ENCODE peak calls at places on chromosomes 2 and 18, in five cellular contexts. C, A, I, B and T are unnamed samples.

GRCh38 chr2:176491172-176491904 is 222.1 kb downstream of the MTX2 start:
- DNase-seq in C (no peak), A (peak; percentile 100), I (no peak), B (peak; percentile 58), T (peak; percentile 99)

GRCh38 chr2:120324926-120325325 is 21.0 kb upstream of the INHBB start:
- DNase-seq in C (no peak), A (no peak), I (no peak), B (no peak), T (no peak)

GRCh38 chr2:170747921-170748320 is 22.3 kb upstream of the ERICH2 start:
- DNase-seq in C (no peak), A (peak; percentile 21), I (no peak), B (no peak), T (no peak)

GRCh38 chr2:54471221-54471711 is 15.1 kb downstream of the SPTBN1 start:
- DNase-seq in C (no peak), A (peak; percentile 69), I (no peak), B (no peak), T (peak; percentile 52)

GRCh38 chr18:62744076-62744705 is 28.9 kb downstream of the PHLPP1 start:
- DNase-seq in C (no peak), A (no peak), I (no peak), B (no peak), T (peak; percentile 17)

GRCh38 chr2:134466141-134466540 is 212.3 kb downstream of the MGAT5 start:
- DNase-seq in C (no peak), A (peak; percentile 7), I (no peak), B (no peak), T (no peak)

GRCh38 chr2:231684314-231685223 is 23.8 kb upstream of the PTMA start:
- DNase-seq in C (no peak), A (no peak), I (no peak), B (peak; percentile 66), T (no peak)

GRCh38 chr2:202815548-202816420 is 55.8 kb downstream of the ICA1L start:
- DNase-seq in C (no peak), A (no peak), I (no peak), B (no peak), T (no peak)

GRCh38 chr2:43114210-43114609 is 112.2 kb downstream of the ZFP36L2 start:
- DNase-seq in C (no peak), A (no peak), I (no peak), B (no peak), T (no peak)

GRCh38 chr2:122191331-122191730 is 435.9 kb downstream of the TSN start:
- DNase-seq in C (no peak), A (no peak), I (no peak), B (no peak), T (no peak)

GRCh38 chr2:128293426-128293755 is 25.3 kb downstream of the HS6ST1 start:
- DNase-seq in C (no peak), A (no peak), I (no peak), B (no peak), T (no peak)

GRCh38 chr2:9547272-9547991 is 8.2 kb downstream of the ADAM17 start:
- DNase-seq in C (no peak), A (no peak), I (no peak), B (no peak), T (no peak)

DNA sequence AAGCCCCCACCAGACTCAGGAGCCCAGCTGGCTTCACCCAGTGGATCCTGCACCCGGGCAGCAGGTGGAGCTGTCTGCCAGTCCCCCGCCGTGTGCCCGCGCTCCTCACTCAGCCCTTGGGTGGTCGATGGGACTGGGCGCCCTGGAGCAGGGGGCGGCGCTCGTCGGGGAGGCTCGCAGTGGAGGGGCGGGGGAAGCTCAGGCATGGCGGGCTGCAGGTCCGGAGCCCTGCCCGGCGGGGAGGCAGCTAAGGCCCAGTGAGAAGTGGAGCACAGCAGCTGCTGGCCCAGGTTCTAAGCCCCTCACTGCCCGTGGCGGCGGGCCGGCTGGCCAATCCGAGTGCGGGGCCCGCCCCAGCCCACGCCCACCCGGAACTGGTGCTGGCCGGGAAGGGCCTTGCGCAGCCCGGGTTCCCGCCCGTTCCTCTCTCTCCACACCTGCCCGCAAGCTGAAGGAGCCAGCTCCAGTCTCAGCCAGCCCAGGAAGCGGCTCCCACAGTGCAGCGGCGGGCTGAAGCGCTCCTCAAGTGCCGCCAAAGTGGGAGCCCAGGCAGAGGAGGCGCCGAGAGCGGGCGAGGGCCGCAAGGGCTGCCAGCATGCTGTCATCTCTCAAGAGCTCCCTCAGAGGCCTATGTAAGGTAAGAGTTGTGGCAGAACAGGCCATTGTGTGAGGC is 1307.8 kb upstream of the TMEFF2 start:
- DNase-seq in C (no peak), A (no peak), I (no peak), B (no peak), T (no peak)
- TF ChIP-seq CTCF in C (no peak), A (no peak), I (no peak), B (no peak), T (no peak)

DNA sequence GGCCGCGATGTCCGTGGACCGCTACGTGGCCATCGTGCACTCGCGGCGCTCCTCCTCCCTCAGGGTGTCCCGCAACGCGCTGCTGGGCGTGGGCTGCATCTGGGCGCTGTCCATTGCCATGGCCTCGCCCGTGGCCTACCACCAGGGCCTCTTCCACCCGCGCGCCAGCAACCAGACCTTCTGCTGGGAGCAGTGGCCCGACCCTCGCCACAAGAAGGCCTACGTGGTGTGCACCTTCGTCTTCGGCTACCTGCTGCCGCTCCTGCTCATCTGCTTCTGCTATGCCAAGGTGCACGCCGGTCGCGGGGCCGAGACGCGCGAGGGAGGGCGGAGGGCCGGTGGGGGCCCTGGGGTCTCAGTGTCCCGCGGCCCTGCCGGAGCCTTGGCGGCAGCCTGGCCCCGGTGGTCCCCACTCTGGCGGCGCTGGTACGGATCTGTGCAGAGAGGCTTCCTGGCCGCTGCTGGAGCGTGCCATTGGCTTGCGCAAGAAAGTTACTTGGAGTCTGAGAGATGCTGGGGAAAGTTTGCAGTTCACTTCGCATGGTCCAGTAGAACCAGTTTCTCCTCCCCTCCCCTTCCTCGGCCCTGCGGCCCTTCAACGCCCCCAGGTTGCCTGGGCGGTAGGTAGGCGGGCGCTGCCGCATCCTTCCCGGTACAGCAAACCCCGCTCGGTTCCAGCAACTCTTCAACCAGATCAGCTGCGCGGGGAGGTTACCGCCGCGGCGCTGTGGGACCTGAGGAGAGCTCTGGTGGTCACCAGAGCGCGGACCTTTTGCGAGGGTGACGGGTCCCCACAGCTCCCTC is 1.5 kb downstream of the GALR1 start:
- DNase-seq in C (no peak), A (no peak), I (no peak), B (no peak), T (no peak)
- H3K4me3 ChIP-seq in C (no peak overlapping the region), A (no peak overlapping the region), I (no peak overlapping the region), B (no peak overlapping the region), T (no peak overlapping the region)

DNA sequence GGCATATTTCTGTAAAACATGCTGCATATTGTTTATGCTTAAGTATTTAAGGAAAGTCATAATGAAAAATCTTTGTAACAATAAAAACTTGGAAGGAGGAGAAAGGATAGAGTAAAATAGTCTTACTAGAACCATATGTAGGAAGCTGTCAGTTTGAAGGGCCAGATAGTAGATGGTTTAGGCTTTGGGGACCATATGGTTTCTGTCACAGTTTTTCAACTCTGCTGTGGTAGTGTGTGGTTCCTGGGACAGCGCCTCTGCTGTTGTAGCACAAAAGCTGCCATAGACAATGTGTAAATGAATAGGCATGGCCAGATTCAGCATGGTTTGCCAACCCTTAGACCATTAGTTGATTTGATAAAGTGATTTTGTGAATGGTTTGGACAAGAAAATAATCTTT is 75.5 kb downstream of the SLC39A10 start:
- DNase-seq in C (no peak), A (no peak), I (no peak), B (no peak), T (no peak)
- TF ChIP-seq CTCF in C (no peak), A (no peak), I (no peak), B (no peak), T (no peak)

GRCh38 chr2:186848873-186849578 is at the start of gene ZSWIM2:
- DNase-seq in C (peak; percentile 69), A (peak; percentile 15), I (no peak), B (peak; percentile 53), T (peak; percentile 92)
- H3K4me3 ChIP-seq in C (peak within 1 kb of the TSS; percentile 53), A (peak within 1 kb of the TSS; percentile 44), I (peak within 1 kb of the TSS; percentile 27), B (peak within 1 kb of the TSS; percentile 51), T (peak within 1 kb of the TSS; percentile 67)

GRCh38 chr2:234745347-234745746 is 206.5 kb upstream of the SH3BP4 start:
- DNase-seq in C (no peak), A (no peak), I (no peak), B (no peak), T (no peak)
- TF ChIP-seq CTCF in C (no peak), A (peak; percentile 21), I (no peak), B (no peak), T (no peak)

GRCh38 chr2:224729435-224729834 is 13.3 kb upstream of the CCDC195 start:
- DNase-seq in C (no peak), A (no peak), I (no peak), B (no peak), T (no peak)
- H3K4me3 ChIP-seq in C (no peak overlapping the region), A (no peak overlapping the region), I (no peak overlapping the region), B (no peak overlapping the region), T (no peak overlapping the region)

DNA sequence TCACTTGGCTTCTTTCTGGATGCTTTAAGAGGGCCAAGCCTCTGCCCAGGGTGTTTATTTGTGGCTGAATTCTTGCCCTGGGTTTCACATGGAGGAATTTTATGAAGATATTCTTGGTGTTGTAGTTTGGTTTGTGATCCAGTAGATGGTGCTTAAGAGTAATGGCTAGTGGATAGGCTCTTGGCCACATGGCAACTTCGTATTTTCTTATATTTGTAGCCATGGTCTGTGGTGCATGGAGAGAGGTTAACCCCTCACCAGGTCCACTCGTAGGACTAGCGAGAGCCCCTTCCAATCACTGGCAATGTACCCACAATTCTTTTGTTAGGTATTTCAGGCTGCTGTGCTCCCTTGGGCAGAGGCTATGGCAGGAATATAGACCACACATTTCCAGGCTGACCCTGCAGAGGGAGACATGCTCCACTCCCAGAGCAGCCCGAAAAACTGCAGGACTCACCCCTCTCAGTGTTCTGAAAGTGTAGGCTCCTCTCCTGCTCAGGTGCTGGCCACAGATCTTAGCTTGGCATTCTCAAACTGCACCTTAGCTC is 582.1 kb upstream of the SETBP1 start:
- DNase-seq in C (no peak), A (no peak), I (no peak), B (no peak), T (no peak)
- TF ChIP-seq CTCF in C (no peak), A (no peak), I (no peak), B (no peak), T (peak; percentile 64)